ENCODE peak calls at places on chromosomes 2 and 18, in nine cellular contexts. U, C, X, N, B, T, J, F and O are unnamed samples. For H3K27me3, the result is how much of the 10 kb centered on the place peaks cover.

GRCh38 chr18:10437837-10438236 is 16.6 kb upstream of the APCDD1 start:
- DNase-seq in U (no peak), C (no peak), X (no peak), N (no peak), B (no peak), T (no peak), J (no peak), F (no peak), O (peak)

GRCh38 chr2:71695235-71696120 is 242.1 kb downstream of the DYSF start:
- DNase-seq in U (no peak), C (no peak), X (no peak), N (no peak), B (peak), T (no peak), J (no peak), F (no peak), O (no peak)

GRCh38 chr18:67864677-67865340 is 348.3 kb upstream of the DSEL start:
- DNase-seq in U (no peak), C (no peak), X (no peak), N (no peak), B (no peak), T (no peak), J (peak), F (no peak), O (no peak)

GRCh38 chr2:130807659-130808385 is 28.9 kb upstream of the ARHGEF4 start:
- DNase-seq in U (no peak), C (no peak), X (no peak), N (no peak), B (no peak), T (no peak), J (no peak), F (no peak), O (no peak)

GRCh38 chr2:217687771-217688170 is 315.0 kb downstream of the TNS1 start:
- DNase-seq in U (no peak), C (no peak), X (no peak), N (no peak), B (peak), T (no peak), J (no peak), F (no peak), O (no peak)

GRCh38 chr2:200471324-200471848 is 38.5 kb downstream of the KCTD18 start:
- DNase-seq in U (no peak), C (no peak), X (peak), N (no peak), B (no peak), T (no peak), J (no peak), F (no peak), O (no peak)

GRCh38 chr2:136764397-136765255 is 719 bp upstream of the THSD7B start:
- DNase-seq in U (no peak), C (no peak), X (no peak), N (no peak), B (no peak), T (no peak), J (no peak), F (no peak), O (no peak)

GRCh38 chr18:44917184-44917864 is 236.6 kb downstream of the SETBP1 start:
- DNase-seq in U (no peak), C (no peak), X (no peak), N (no peak), B (no peak), T (no peak), J (no peak), F (no peak), O (no peak)

GRCh38 chr2:223088866-223089265 is 36.9 kb downstream of the KCNE4 start:
- DNase-seq in U (no peak), C (no peak), X (no peak), N (no peak), B (no peak), T (no peak), J (no peak), F (no peak), O (no peak)

GRCh38 chr2:64263315-64263714 is 119.1 kb upstream of the PELI1 start:
- DNase-seq in U (no peak), C (no peak), X (no peak), N (peak), B (no peak), T (no peak), J (peak), F (no peak), O (no peak)

GRCh38 chr2:224640694-224641093 is 55.5 kb upstream of the CUL3 start:
- DNase-seq in U (no peak), C (no peak), X (no peak), N (no peak), B (no peak), T (no peak), J (no peak), F (no peak), O (no peak)

GRCh38 chr2:88549616-88550292 is 77.5 kb downstream of the EIF2AK3 start:
- DNase-seq in U (no peak), C (no peak), X (no peak), N (no peak), B (no peak), T (no peak), J (no peak), F (no peak), O (no peak)

GRCh38 chr2:3355951-3356569 is 21.6 kb downstream of the EIPR1 start:
- DNase-seq in U (no peak), C (no peak), X (no peak), N (no peak), B (no peak), T (no peak), J (no peak), F (no peak), O (no peak)

GRCh38 chr2:148596033-148596432 is 48.5 kb upstream of the EPC2 start:
- DNase-seq in U (no peak), C (no peak), X (no peak), N (no peak), B (no peak), T (no peak), J (no peak), F (no peak), O (no peak)

GRCh38 chr18:79603321-79604204 is 76.0 kb upstream of the CTDP1 start:
- DNase-seq in U (no peak), C (peak), X (no peak), N (peak), B (peak), T (no peak), J (no peak), F (no peak), O (peak)

GRCh38 chr2:66925128-66925527 is 472.0 kb upstream of the ETAA1 start:
- DNase-seq in U (no peak), C (no peak), X (no peak), N (no peak), B (no peak), T (no peak), J (peak), F (no peak), O (no peak)

GRCh38 chr2:192146069-192147006 is 48.4 kb downstream of the TMEFF2 start:
- DNase-seq in U (no peak), C (no peak), X (no peak), N (no peak), B (no peak), T (no peak), J (peak), F (no peak), O (no peak)

GRCh38 chr18:75213610-75214009 is 3.0 kb downstream of the TSHZ1 start:
- DNase-seq in U (no peak), C (no peak), X (no peak), N (no peak), B (no peak), T (no peak), J (peak), F (no peak), O (no peak)

GRCh38 chr2:229045671-229046070 is 225.4 kb downstream of the PID1 start:
- DNase-seq in U (no peak), C (no peak), X (no peak), N (no peak), B (no peak), T (no peak), J (no peak), F (no peak), O (no peak)

GRCh38 chr2:44897406-44897805 is 44.1 kb upstream of the SIX3 start:
- DNase-seq in U (no peak), C (no peak), X (no peak), N (no peak), B (no peak), T (no peak), J (no peak), F (no peak), O (no peak)

GRCh38 chr18:49819768-49820662 is 6.7 kb upstream of the ACAA2 start:
- DNase-seq in U (no peak), C (no peak), X (no peak), N (no peak), B (no peak), T (no peak), J (no peak), F (no peak), O (no peak)

GRCh38 chr18:79918089-79919011 is 33.1 kb downstream of the SLC66A2 start:
- DNase-seq in U (no peak), C (no peak), X (no peak), N (no peak), B (peak), T (peak), J (no peak), F (peak), O (no peak)

GRCh38 chr2:237735762-237736161 is 62.8 kb upstream of the RBM44 start:
- DNase-seq in U (no peak), C (no peak), X (no peak), N (no peak), B (no peak), T (no peak), J (no peak), F (no peak), O (no peak)

GRCh38 chr2:147438897-147439296 is 405.9 kb upstream of the ACVR2A start:
- DNase-seq in U (no peak), C (no peak), X (no peak), N (no peak), B (no peak), T (no peak), J (no peak), F (no peak), O (no peak)

GRCh38 chr2:33363599-33364300 is 112.7 kb upstream of the RASGRP3 start:
- DNase-seq in U (no peak), C (no peak), X (no peak), N (no peak), B (no peak), T (no peak), J (peak), F (no peak), O (no peak)

GRCh38 chr2:70442301-70443077 is 111.1 kb downstream of the TGFA start:
- DNase-seq in U (no peak), C (no peak), X (no peak), N (no peak), B (no peak), T (no peak), J (no peak), F (no peak), O (no peak)

GRCh38 chr2:218776488-218776887 is 5.5 kb upstream of the CYP27A1 start:
- DNase-seq in U (no peak), C (no peak), X (no peak), N (no peak), B (no peak), T (no peak), J (no peak), F (no peak), O (no peak)

GRCh38 chr18:44895176-44895798 is 214.6 kb downstream of the SETBP1 start:
- DNase-seq in U (no peak), C (no peak), X (no peak), N (peak), B (no peak), T (peak), J (peak), F (peak), O (no peak)

GRCh38 chr2:39851691-39852110 is 72.6 kb upstream of the THUMPD2 start:
- DNase-seq in U (no peak), C (no peak), X (no peak), N (no peak), B (no peak), T (no peak), J (peak), F (no peak), O (no peak)

GRCh38 chr2:63696496-63696895 is 107.7 kb downstream of the MDH1 start:
- DNase-seq in U (no peak), C (no peak), X (no peak), N (no peak), B (no peak), T (no peak), J (peak), F (no peak), O (no peak)

GRCh38 chr2:239201531-239201876 is 199.3 kb downstream of the HDAC4 start:
- DNase-seq in U (peak), C (peak), X (no peak), N (peak), B (no peak), T (peak), J (no peak), F (no peak), O (peak)

GRCh38 chr2:175662335-175662734 is 339.7 kb downstream of the LNPK start:
- DNase-seq in U (no peak), C (no peak), X (no peak), N (no peak), B (no peak), T (no peak), J (no peak), F (no peak), O (no peak)

GRCh38 chr18:76380127-76380729 is 114.8 kb downstream of the ZNF516 start:
- DNase-seq in U (peak), C (no peak), X (no peak), N (no peak), B (no peak), T (no peak), J (no peak), F (no peak), O (no peak)

GRCh38 chr2:102335871-102336366 is 19.7 kb upstream of the IL18R1 start:
- DNase-seq in U (no peak), C (peak), X (no peak), N (no peak), B (no peak), T (no peak), J (no peak), F (no peak), O (no peak)
- H3K27me3 ChIP-seq in U (under half), C (under half), X (under half), N (under half), B (under half), T (under half), J (under half), F (under half), O (under half)

GRCh38 chr2:205283721-205284270 is 398.5 kb upstream of the NRP2 start:
- DNase-seq in U (no peak), C (no peak), X (no peak), N (no peak), B (no peak), T (no peak), J (no peak), F (no peak), O (no peak)
- H3K27ac ChIP-seq in U (no peak), C (no peak), X (no peak), N (no peak), B (no peak), T (no peak), J (no peak), F (no peak), O (no peak)

DNA sequence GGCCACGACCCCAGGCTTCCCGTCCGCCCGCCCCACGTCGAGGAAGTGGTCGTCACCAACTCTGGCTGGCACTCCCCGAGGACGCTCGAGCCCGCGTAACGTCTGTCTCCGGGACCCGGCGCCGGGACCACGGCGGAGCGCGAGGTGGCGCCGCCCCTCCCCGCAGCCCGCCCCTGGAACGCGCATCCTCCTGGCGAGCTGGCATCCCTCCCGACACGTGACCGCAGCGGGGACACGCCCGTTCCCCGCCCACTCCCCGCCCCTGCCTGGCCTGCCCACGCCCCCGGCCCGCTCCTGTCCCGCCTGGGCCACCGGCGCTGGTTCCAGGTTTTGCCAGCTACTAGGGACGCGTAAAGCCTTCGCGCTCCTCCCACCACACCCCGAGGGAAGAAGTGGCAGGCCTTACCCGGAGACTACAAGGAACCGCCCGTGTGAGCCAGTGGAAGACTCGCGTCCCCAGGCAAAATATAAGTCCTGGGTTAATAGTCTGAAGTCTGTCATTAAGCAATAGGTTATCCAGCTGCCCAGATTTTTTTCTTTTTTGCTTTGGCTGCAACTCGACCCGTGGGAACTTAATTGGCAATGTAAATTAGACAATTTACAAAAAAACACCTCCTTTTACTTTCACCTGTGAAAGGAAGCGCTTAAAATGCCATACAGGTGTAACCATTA is at the start of gene OSBPL1A:
- DNase-seq in U (peak), C (peak), X (peak), N (peak), B (peak), T (peak), J (peak), F (peak), O (peak)
- TF ChIP-seq POLR2A in U (peak), C (peak), X (peak), N (peak), B (peak), T (no peak), J (peak), F (no peak), O (peak)

DNA sequence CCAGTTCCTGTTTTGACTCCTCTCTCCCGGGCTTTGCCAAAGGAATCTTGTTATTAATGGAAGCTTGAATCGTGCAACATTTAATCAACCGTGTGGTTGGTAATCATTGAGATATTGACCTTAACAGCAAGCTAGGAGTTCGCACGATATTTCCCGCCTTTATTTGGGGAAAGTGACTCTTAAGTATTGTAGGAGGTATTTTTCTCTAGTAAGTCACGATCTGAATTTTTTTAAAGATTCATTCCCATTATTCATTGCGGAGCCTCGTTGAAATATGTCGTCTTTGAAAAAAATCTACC is 663 bp downstream of the NUP35 start:
- DNase-seq in U (no peak), C (no peak), X (no peak), N (no peak), B (no peak), T (no peak), J (no peak), F (no peak), O (no peak)
- H3K27me3 ChIP-seq in U (under half), C (under half), X (under half), N (under half), B (under half), T (under half), J (under half), F (under half), O (under half)

GRCh38 chr2:120012771-120013568 is at the start of gene EPB41L5:
- DNase-seq in U (peak), C (peak), X (peak), N (peak), B (peak), T (peak), J (peak), F (peak), O (peak)
- H3K27ac ChIP-seq in U (peak), C (peak), X (peak), N (peak), B (peak), T (peak), J (peak), F (peak), O (peak)

GRCh38 chr2:97645700-97646629 is at the start of gene COX5B:
- DNase-seq in U (peak), C (peak), X (peak), N (peak), B (peak), T (peak), J (peak), F (peak), O (peak)
- TF ChIP-seq POLR2A in U (peak), C (peak), X (peak), N (peak), B (peak), T (no peak), J (peak), F (no peak), O (peak)

DNA sequence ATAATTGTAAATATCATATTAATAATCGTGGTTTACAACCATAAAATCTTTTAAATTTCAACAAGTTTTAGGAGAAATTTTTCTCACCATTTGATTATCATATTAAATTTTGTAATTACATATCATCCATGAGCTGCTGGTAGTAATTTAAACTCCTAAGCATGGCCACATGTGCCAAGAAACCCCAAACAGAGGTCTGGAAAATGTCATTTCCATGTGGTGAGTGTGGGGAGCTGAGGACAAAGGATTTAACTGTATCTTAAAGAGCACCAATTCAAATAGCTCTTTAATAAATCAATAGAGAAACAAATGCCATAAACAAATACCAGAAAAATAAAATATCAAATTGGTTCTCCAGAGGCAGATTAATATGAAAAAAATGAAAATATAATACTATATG is 26.3 kb downstream of the PSME4 start:
- DNase-seq in U (no peak), C (no peak), X (no peak), N (no peak), B (no peak), T (no peak), J (no peak), F (no peak), O (no peak)
- H3K27me3 ChIP-seq in U (under half), C (under half), X (under half), N (under half), B (under half), T (under half), J (under half), F (under half), O (under half)

GRCh38 chr2:178859760-178860159 is 52.5 kb upstream of the TTN start:
- DNase-seq in U (no peak), C (no peak), X (no peak), N (no peak), B (no peak), T (no peak), J (no peak), F (no peak), O (no peak)
- H3K27ac ChIP-seq in U (no peak), C (no peak), X (no peak), N (no peak), B (no peak), T (no peak), J (no peak), F (no peak), O (peak)